ENCODE peak calls at places on chromosome 6, in seven cellular contexts. C is posterior cingulate gyrus; Z is globus pallidus; G is OCI-LY7; L is GM06990; O is NCI-H774; D is activated CD8-positive, alpha-beta memory T cell treated with anti-CD3 and anti-CD28 coated beads for 1 hour. R is an unnamed sample.

GRCh38 chr6:38792356-38792755 is 77.2 kb downstream of the DNAH8 start:
- DNase-seq in C (no peak), Z (no peak), G (no peak), L (no peak), O (no peak), D (no peak), R (no peak)

GRCh38 chr6:18269253-18269652 is 4.9 kb upstream of the DEK start:
- DNase-seq in C (no peak), Z (no peak), G (peak; percentile 15), L (no peak), O (no peak), D (no peak), R (no peak)

GRCh38 chr6:4253604-4254211 is 118.3 kb upstream of the ECI2 start:
- DNase-seq in C (no peak), Z (peak; percentile 11), G (no peak), L (no peak), O (no peak), D (no peak), R (no peak)

GRCh38 chr6:26105109-26105730 is 18.0 kb downstream of the HFE start:
- DNase-seq in C (no peak), Z (no peak), G (peak; percentile 46), L (no peak), O (no peak), D (no peak), R (no peak)

GRCh38 chr6:32087574-32088486 is 21.3 kb downstream of the TNXB start:
- DNase-seq in C (peak; percentile 42), Z (no peak), G (peak; percentile 82), L (peak; percentile 63), O (peak; percentile 2), D (peak; percentile 19), R (peak; percentile 92)

GRCh38 chr6:56364482-56365313 is 117.3 kb upstream of the COL21A1 start:
- DNase-seq in C (no peak), Z (no peak), G (no peak), L (no peak), O (no peak), D (no peak), R (no peak)

GRCh38 chr6:135162678-135163439 is 18.2 kb upstream of the MYB start:
- DNase-seq in C (no peak), Z (no peak), G (peak; percentile 69), L (peak; percentile 57), O (peak; percentile 7), D (no peak), R (no peak)

GRCh38 chr6:29705389-29706231 is 17.6 kb upstream of the HLA-F start:
- DNase-seq in C (peak; percentile 17), Z (peak; percentile 56), G (peak; percentile 27), L (no peak), O (no peak), D (no peak), R (no peak)

GRCh38 chr6:150622476-150622875 is 22.8 kb downstream of the PLEKHG1 start:
- DNase-seq in C (no peak), Z (no peak), G (peak; percentile 45), L (no peak), O (no peak), D (no peak), R (no peak)

GRCh38 chr6:90859056-90859455 is 272.2 kb upstream of the MAP3K7 start:
- DNase-seq in C (no peak), Z (no peak), G (no peak), L (no peak), O (no peak), D (no peak), R (no peak)